ENCODE peak calls at places on chromosomes 4 and X, in five cellular contexts. X is PC-3; N is choroid plexus epithelial cell; G is upper lobe of right lung; T is central memory CD4-positive, alpha-beta T cell. B is an unnamed sample.

GRCh38 chrX:52422884-52423283 is 54.1 kb downstream of the XAGE2 start:
- DNase-seq in T (no peak), G (no peak), X (peak), N (peak), B (peak)

GRCh38 chr4:83240379-83240875 is 44.2 kb downstream of the COQ2 start:
- DNase-seq in T (no peak), X (no peak), N (no peak), G (no peak), B (no peak)

GRCh38 chr4:37244583-37245390 is at the start of gene NWD2:
- DNase-seq in G (no peak), N (peak), X (no peak), T (no peak), B (no peak)

GRCh38 chr4:11098461-11098860 is 330.2 kb downstream of the HS3ST1 start:
- DNase-seq in X (no peak), N (no peak), G (no peak), T (no peak), B (no peak)

GRCh38 chr4:60216752-60217151 is 983.4 kb upstream of the ADGRL3 start:
- DNase-seq in X (no peak), N (peak), T (no peak), G (no peak), B (peak)

GRCh38 chr4:9894604-9895361 is 113.3 kb downstream of the DRD5 start:
- DNase-seq in N (no peak), T (no peak), X (no peak), G (no peak), B (no peak)

GRCh38 chr4:46258436-46258835 is 131.5 kb downstream of the GABRA2 start:
- DNase-seq in N (no peak), T (no peak), X (no peak), G (no peak), B (no peak)

GRCh38 chr4:3862640-3863420 is 96.6 kb downstream of the ADRA2C start:
- DNase-seq in G (no peak), T (no peak), X (no peak), N (no peak), B (no peak)

GRCh38 chr4:120824905-120825304 is 97.6 kb downstream of the PRDM5 start:
- DNase-seq in X (no peak), N (no peak), T (no peak), G (no peak), B (no peak)

GRCh38 chrX:97158270-97158669 is 274.6 kb downstream of the RPA4 start:
- DNase-seq in N (no peak), G (no peak), X (peak), T (no peak), B (no peak)

GRCh38 chr4:138982754-138983153 is 32.8 kb upstream of the NOCT start:
- DNase-seq in X (no peak), N (no peak), G (no peak), T (no peak), B (no peak)

GRCh38 chr4:18234108-18234507 is 212.6 kb upstream of the LCORL start:
- DNase-seq in G (no peak), X (no peak), N (no peak), T (no peak), B (no peak)